ENCODE peak calls at places on chromosomes 6 and 20, in seven cellular contexts. W is keratinocyte, D is mucosa of descending colon, Y is fibroblast of lung, F is AG09319, J is PC-9, L is BJ. U is an unnamed sample.

GRCh38 chr6:149754573-149754972 is 5.0 kb downstream of the PCMT1 start:
- DNase-seq in F (no peak), L (no peak), W (no peak), D (no peak), Y (no peak), J (no peak), U (no peak)

GRCh38 chr6:116596815-116597214 is 19.5 kb upstream of the RSPH4A start:
- DNase-seq in J (no peak), F (no peak), W (no peak), L (no peak), Y (peak; percentile 16), D (no peak), U (no peak)

GRCh38 chr6:15417811-15418210 is 171.9 kb downstream of the JARID2 start:
- DNase-seq in J (peak; percentile 73), D (no peak), F (no peak), W (peak; percentile 79), L (no peak), Y (peak; percentile 88), U (no peak)

GRCh38 chr6:143279385-143279784 is 171.1 kb downstream of the ADAT2 start:
- DNase-seq in L (no peak), W (no peak), J (peak; percentile 10), D (no peak), Y (peak; percentile 26), F (no peak), U (peak; percentile 18)

GRCh38 chr20:5557123-5557522 is 193.1 kb upstream of the SHLD1 start:
- DNase-seq in J (peak; percentile 42), W (peak; percentile 2), Y (peak; percentile 17), D (peak; percentile 69), F (no peak), L (no peak), U (peak; percentile 58)

GRCh38 chr6:149657441-149657840 is 8.9 kb upstream of the KATNA1 start:
- DNase-seq in J (no peak), D (no peak), F (no peak), W (no peak), L (no peak), Y (no peak), U (no peak)

GRCh38 chr6:155509743-155510475 is 54.3 kb upstream of the NOX3 start:
- DNase-seq in J (no peak), W (no peak), L (no peak), D (no peak), F (no peak), Y (no peak), U (no peak)

GRCh38 chr6:54874349-54875048 is 27.9 kb downstream of the FAM83B start:
- DNase-seq in F (no peak), J (no peak), Y (no peak), L (no peak), W (peak; percentile 50), D (no peak), U (no peak)

GRCh38 chr20:14203657-14204056 is 133.8 kb downstream of the FLRT3 start:
- DNase-seq in F (no peak), L (no peak), J (no peak), W (no peak), D (no peak), Y (no peak), U (no peak)

GRCh38 chr6:141026504-141026903 is 1106.2 kb upstream of the GJE1 start:
- DNase-seq in Y (no peak), W (no peak), J (no peak), L (no peak), D (no peak), F (no peak), U (no peak)

GRCh38 chr6:131963063-131963462 is 11.9 kb upstream of the CCN2 start:
- DNase-seq in J (no peak), D (no peak), F (no peak), W (no peak), L (no peak), Y (no peak), U (no peak)

GRCh38 chr6:27814665-27815424 is 97.4 kb downstream of the OR2B2 start:
- DNase-seq in W (peak; percentile 87), F (peak; percentile 92), J (peak; percentile 58), D (peak; percentile 67), Y (peak; percentile 94), L (peak; percentile 83), U (peak; percentile 54)

GRCh38 chr6:121533321-121533841 is 97.9 kb downstream of the GJA1 start:
- DNase-seq in J (no peak), D (no peak), L (no peak), F (no peak), Y (no peak), W (peak; percentile 21), U (no peak)

GRCh38 chr6:168247456-168248147 is 72.0 kb downstream of the DACT2 start:
- DNase-seq in D (peak; percentile 81), J (no peak), Y (no peak), L (no peak), F (no peak), W (no peak), U (peak; percentile 48)

GRCh38 chr20:3032624-3033023 is 10.8 kb upstream of the GNRH2 start:
- DNase-seq in J (no peak), L (no peak), Y (no peak), D (no peak), W (no peak), F (no peak), U (no peak)

GRCh38 chr6:123333000-123333756 is 303.6 kb downstream of the TRDN start:
- DNase-seq in W (no peak), D (no peak), F (no peak), L (no peak), J (no peak), Y (peak; percentile 0), U (no peak)

GRCh38 chr20:46228671-46229070 is 79.6 kb downstream of the CDH22 start:
- DNase-seq in L (no peak), F (no peak), J (no peak), Y (no peak), D (no peak), W (no peak), U (no peak)

GRCh38 chr20:46226602-46227001 is 81.7 kb downstream of the CDH22 start:
- DNase-seq in J (no peak), Y (peak; percentile 12), F (no peak), L (no peak), W (no peak), D (no peak), U (no peak)

GRCh38 chr20:46227275-46227767 is 81.0 kb downstream of the CDH22 start:
- DNase-seq in F (no peak), D (no peak), L (no peak), W (no peak), J (no peak), Y (no peak), U (no peak)

GRCh38 chr20:46230811-46231282 is 77.5 kb downstream of the CDH22 start:
- DNase-seq in L (no peak), F (no peak), J (peak; percentile 51), Y (peak; percentile 40), D (no peak), W (no peak), U (no peak)

DNA sequence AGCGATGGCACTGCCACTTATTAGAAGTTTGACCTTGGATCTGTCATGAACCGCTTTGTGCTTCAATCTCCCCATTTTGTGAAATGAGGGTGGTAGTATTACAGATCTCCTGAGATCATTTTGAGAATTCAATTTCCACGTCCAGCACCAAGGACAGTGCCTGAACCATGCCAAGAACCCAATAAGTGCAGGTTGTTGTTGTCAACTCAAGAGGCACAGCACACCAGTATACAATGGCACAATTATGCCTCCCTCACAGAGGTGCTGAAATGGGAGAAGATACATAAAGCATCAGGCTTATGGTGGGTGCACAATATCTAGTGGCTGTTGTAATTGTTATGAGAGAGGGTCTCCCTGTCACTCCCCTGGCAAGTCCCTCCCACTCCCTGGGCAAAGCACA is 78.8 kb downstream of the CDH22 start:
- DNase-seq in F (no peak), W (no peak), J (no peak), Y (no peak), D (no peak), L (no peak), U (no peak)
- TF ChIP-seq CTCF in F (no peak), W (no peak), J (no peak), Y (no peak), D (no peak), L (no peak), U (no peak)

GRCh38 chr20:47148059-47148458 is 208.4 kb downstream of the ZMYND8 start:
- DNase-seq in Y (no peak), F (no peak), L (no peak), W (no peak), D (no peak), J (no peak), U (no peak)

GRCh38 chr20:47152078-47152477 is 204.4 kb downstream of the ZMYND8 start:
- DNase-seq in Y (no peak), D (no peak), J (no peak), L (no peak), W (no peak), F (no peak), U (no peak)

GRCh38 chr20:47154089-47154488 is 202.4 kb downstream of the ZMYND8 start:
- DNase-seq in Y (no peak), D (no peak), W (no peak), J (no peak), F (no peak), L (no peak), U (no peak)

GRCh38 chr20:47149939-47150338 is 206.6 kb downstream of the ZMYND8 start:
- DNase-seq in W (no peak), Y (no peak), J (no peak), F (no peak), D (no peak), L (no peak), U (no peak)

GRCh38 chr20:47150403-47151152 is 205.9 kb downstream of the ZMYND8 start:
- DNase-seq in Y (peak; percentile 70), D (peak; percentile 67), J (peak; percentile 68), L (no peak), F (peak; percentile 32), W (no peak), U (peak; percentile 79)
- TF ChIP-seq CTCF in Y (peak; percentile 69), D (no peak), J (peak; percentile 86), L (peak; percentile 69), F (peak; percentile 64), W (peak; percentile 87), U (peak; percentile 70)

GRCh38 chr6:159852877-159853276 is 37.9 kb upstream of the MAS1 start:
- DNase-seq in Y (no peak), L (no peak), D (no peak), W (no peak), F (no peak), J (no peak), U (no peak)
- TF ChIP-seq CTCF in Y (peak; percentile 31), L (peak; percentile 27), D (no peak), W (peak; percentile 19), F (peak; percentile 21), J (peak; percentile 46), U (no peak)

DNA sequence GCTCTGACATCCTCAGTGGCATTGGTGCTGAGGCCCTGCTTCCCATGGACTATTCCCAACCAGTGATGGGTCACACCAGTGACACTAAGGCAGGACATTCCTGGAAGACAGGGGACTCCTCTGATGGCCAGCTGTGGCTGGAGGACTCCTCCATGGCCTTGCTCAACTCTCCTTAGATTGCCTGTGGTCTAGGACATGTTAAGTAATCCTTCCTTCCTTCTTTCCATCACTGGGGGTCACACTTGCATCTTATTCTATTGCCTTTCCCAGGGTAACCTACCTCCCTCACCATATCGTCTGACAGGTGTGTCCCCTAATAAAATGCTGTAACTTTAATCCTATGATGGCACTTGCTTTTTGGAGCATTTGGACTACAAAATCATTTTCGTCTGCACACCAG is 24.5 kb upstream of the HLA-A start:
- DNase-seq in W (no peak), J (no peak), Y (no peak), D (no peak), F (no peak), L (no peak), U (no peak)
- TF ChIP-seq CTCF in W (no peak), J (no peak), Y (no peak), D (no peak), F (no peak), L (no peak), U (no peak)